ENCODE peak calls at places on chromosomes 13 and 19, in seven cellular contexts. U, Z, N, S, T, E and B are unnamed samples.

GRCh38 chr13:40599722-40600121 is 66.7 kb downstream of the FOXO1 start:
- DNase-seq in U (no peak), Z (no peak), N (no peak), S (no peak), T (no peak), E (no peak), B (no peak)

GRCh38 chr19:58021541-58022282 is 12.1 kb upstream of the ZSCAN1 start:
- DNase-seq in U (peak; percentile 65), Z (no peak), N (peak; percentile 41), S (peak; percentile 69), T (peak; percentile 64), E (peak; percentile 84), B (peak; percentile 58)

GRCh38 chr19:49217382-49217781 is 59.8 kb downstream of the TRPM4 start:
- DNase-seq in U (peak; percentile 84), Z (no peak), N (no peak), S (no peak), T (no peak), E (no peak), B (no peak)

GRCh38 chr13:48319458-48320395 is 16.2 kb downstream of the RB1 start:
- DNase-seq in U (no peak), Z (no peak), N (no peak), S (no peak), T (peak; percentile 38), E (no peak), B (no peak)

GRCh38 chr19:10683582-10683981 is 17.7 kb upstream of the QTRT1 start:
- DNase-seq in U (no peak), Z (no peak), N (no peak), S (no peak), T (no peak), E (no peak), B (no peak)

GRCh38 chr13:52597676-52598075 is 44.6 kb upstream of the HNRNPA1L2 start:
- DNase-seq in U (no peak), Z (no peak), N (no peak), S (no peak), T (no peak), E (no peak), B (no peak)

GRCh38 chr19:18789883-18790565 is 1.1 kb downstream of the COMP start:
- DNase-seq in U (peak; percentile 40), Z (no peak), N (no peak), S (peak; percentile 87), T (no peak), E (peak; percentile 81), B (no peak)

GRCh38 chr13:108957369-108958012 is 328.1 kb downstream of the MYO16 start:
- DNase-seq in U (peak; percentile 70), Z (no peak), N (peak; percentile 95), S (peak; percentile 8), T (no peak), E (no peak), B (no peak)

GRCh38 chr13:111398715-111399299 is 78.4 kb downstream of the TEX29 start:
- DNase-seq in U (no peak), Z (no peak), N (no peak), S (no peak), T (no peak), E (no peak), B (peak; percentile 9)

GRCh38 chr13:35984776-35985453 is 146.3 kb downstream of the DCLK1 start:
- DNase-seq in U (no peak), Z (no peak), N (no peak), S (peak; percentile 67), T (no peak), E (no peak), B (no peak)

GRCh38 chr13:36718146-36718545 is 44.3 kb downstream of the SERTM1 start:
- DNase-seq in U (peak; percentile 47), Z (no peak), N (no peak), S (no peak), T (no peak), E (no peak), B (no peak)

GRCh38 chr19:31981545-31981944 is 363.9 kb upstream of the ZNF507 start:
- DNase-seq in U (no peak), Z (no peak), N (no peak), S (no peak), T (no peak), E (no peak), B (no peak)

GRCh38 chr13:100330662-100331061 is 241.8 kb downstream of the PCCA start:
- DNase-seq in U (peak; percentile 6), Z (no peak), N (no peak), S (no peak), T (no peak), E (no peak), B (no peak)

GRCh38 chr13:95067303-95067702 is 233.9 kb downstream of the ABCC4 start:
- DNase-seq in U (peak; percentile 25), Z (no peak), N (no peak), S (no peak), T (no peak), E (no peak), B (no peak)

GRCh38 chr13:99051768-99052455 is 74.0 kb upstream of the DOCK9 start:
- DNase-seq in U (no peak), Z (no peak), N (no peak), S (no peak), T (no peak), E (no peak), B (no peak)

GRCh38 chr13:63463782-63464610 is 2048.3 kb upstream of the PCDH20 start:
- DNase-seq in U (no peak), Z (no peak), N (no peak), S (no peak), T (no peak), E (no peak), B (no peak)

GRCh38 chr13:38844581-38844980 is 146.1 kb downstream of the STOML3 start:
- DNase-seq in U (no peak), Z (no peak), N (no peak), S (no peak), T (no peak), E (no peak), B (no peak)

GRCh38 chr19:7953060-7953459 is 9.6 kb upstream of the TIMM44 start:
- DNase-seq in U (peak; percentile 81), Z (no peak), N (no peak), S (no peak), T (no peak), E (no peak), B (no peak)

GRCh38 chr19:58480831-58481230 is 4.7 kb downstream of the ZNF446 start:
- DNase-seq in U (no peak), Z (no peak), N (no peak), S (no peak), T (no peak), E (no peak), B (no peak)

GRCh38 chr19:30224689-30225606 is 147.2 kb upstream of the ZNF536 start:
- DNase-seq in U (peak; percentile 6), Z (no peak), N (no peak), S (peak; percentile 64), T (no peak), E (no peak), B (no peak)
- H3K4me3 ChIP-seq in U (peak overlapping the region; percentile 45), Z (peak overlapping the region; percentile 69), N (no peak overlapping the region), S (peak overlapping the region; percentile 71), T (no peak overlapping the region), E (no peak overlapping the region), B (peak overlapping the region; percentile 41)

GRCh38 chr13:110364081-110364480 is 57.0 kb downstream of the COL4A2 start:
- DNase-seq in U (no peak), Z (no peak), N (no peak), S (no peak), T (no peak), E (no peak), B (no peak)

GRCh38 chr13:110361365-110361911 is 54.4 kb downstream of the COL4A2 start:
- DNase-seq in U (peak; percentile 97), Z (peak; percentile 26), N (no peak), S (no peak), T (no peak), E (peak; percentile 7), B (peak; percentile 88)

GRCh38 chr13:110360598-110360997 is 53.5 kb downstream of the COL4A2 start:
- DNase-seq in U (no peak), Z (no peak), N (no peak), S (peak; percentile 48), T (no peak), E (peak; percentile 90), B (no peak)

GRCh38 chr13:110365876-110366275 is 58.8 kb downstream of the COL4A2 start:
- DNase-seq in U (no peak), Z (no peak), N (no peak), S (no peak), T (no peak), E (no peak), B (no peak)

DNA sequence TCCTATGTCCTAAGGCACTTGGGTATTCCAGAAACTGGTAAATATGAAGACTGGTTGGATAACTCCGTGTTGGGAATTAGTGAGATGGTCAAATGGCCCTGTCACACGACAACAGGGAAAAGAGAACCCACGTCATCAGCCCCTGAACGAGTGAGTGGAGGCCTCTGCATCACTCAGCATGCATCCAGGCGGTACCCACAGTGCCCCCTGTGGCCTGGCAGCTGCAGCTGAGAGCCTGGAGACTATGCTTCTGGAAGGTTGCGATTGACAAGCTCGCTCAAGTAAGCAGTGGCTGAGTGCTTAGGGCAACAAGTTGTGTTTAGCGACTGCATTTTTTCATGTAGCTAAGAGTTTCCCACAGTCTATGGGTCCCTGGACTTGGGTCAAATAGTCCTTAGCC is 55.9 kb downstream of the COL4A2 start:
- DNase-seq in U (no peak), Z (no peak), N (no peak), S (peak; percentile 29), T (no peak), E (peak; percentile 24), B (no peak)
- H3K27ac ChIP-seq in U (peak overlapping the region; percentile 96), Z (peak overlapping the region; percentile 81), N (no peak overlapping the region), S (no peak overlapping the region), T (no peak overlapping the region), E (no peak overlapping the region), B (peak overlapping the region; percentile 19)

DNA sequence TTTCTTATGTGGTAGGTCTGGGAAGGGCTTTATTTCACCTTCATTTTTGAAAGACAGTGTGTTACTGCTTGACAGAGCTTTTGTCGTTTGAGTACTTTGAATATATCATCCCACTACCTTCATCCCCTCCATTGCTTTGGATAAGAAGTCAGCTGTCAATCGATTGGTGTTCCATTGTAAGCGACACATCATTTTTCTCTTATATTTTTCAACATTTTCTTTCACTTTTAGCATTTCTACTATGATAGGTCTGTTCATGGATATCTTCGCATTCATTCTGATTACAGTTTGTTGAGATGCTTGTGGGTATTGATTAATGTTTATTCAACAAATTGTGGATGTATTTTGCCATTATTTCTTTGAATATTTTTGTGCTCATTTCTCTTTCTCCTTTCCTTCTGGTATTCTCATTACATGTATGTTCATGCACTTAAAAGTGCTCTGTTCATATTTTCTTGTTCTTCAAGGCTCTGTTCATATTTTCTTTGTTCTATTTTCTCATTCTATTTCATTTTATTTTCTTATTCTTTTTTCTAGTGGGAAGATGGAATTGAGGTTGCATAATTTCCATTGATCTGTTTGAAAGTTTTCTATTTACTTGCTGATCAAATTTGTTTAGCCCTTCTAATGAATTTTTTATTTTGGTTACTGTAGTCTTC is 29.2 kb downstream of the ZNF546 start:
- DNase-seq in U (no peak), Z (no peak), N (no peak), S (no peak), T (no peak), E (no peak), B (no peak)
- H3K9me3 ChIP-seq in U (no peaks in the 10 kb centered on the region), Z (no peaks in the 10 kb centered on the region), N (peaks cover 75% of the 10 kb centered on the region), S (peaks cover 41% of the 10 kb centered on the region), T (peaks cover 3% of the 10 kb centered on the region), E (peaks cover 15% of the 10 kb centered on the region), B (peaks cover 4% of the 10 kb centered on the region)

DNA sequence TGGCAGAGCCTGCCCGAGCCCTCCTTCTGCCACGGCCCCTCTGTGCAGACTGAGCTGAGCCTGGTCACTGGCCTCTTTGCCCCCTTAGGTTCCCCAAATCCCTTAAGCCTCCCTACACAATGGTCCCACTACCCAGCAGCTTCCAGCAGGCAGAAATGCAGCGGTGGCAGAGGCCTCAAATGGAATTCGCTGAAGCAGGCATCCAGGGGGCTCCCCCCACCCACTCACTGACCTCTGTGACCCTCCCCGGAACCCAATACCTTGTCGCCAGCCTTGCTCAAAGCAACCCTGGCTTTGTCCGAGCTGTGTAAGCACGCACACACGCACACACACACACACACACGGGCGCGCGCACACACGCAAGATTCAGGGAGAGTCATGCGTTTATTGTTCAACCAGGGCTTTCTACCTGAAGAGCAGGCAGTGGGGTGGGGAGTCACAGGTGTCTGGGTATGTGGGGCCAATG is at the start of gene LIM2:
- DNase-seq in U (no peak), Z (no peak), N (no peak), S (peak; percentile 82), T (no peak), E (no peak), B (no peak)
- H3K4me3 ChIP-seq in U (no peak within 1 kb of the TSS), Z (no peak within 1 kb of the TSS), N (no peak within 1 kb of the TSS), S (no peak within 1 kb of the TSS), T (no peak within 1 kb of the TSS), E (no peak within 1 kb of the TSS), B (no peak within 1 kb of the TSS)